ENCODE peak calls at places on chromosomes 11 and 22, in four cellular contexts. D, C, R and P are unnamed samples.

GRCh38 chr11:81080476-81080875 is 1639.6 kb upstream of the TENM4 start:
- DNase-seq in R (no peak), D (no peak), C (no peak), P (no peak)

GRCh38 chr11:69958308-69958707 is 119.8 kb upstream of the ANO1 start:
- DNase-seq in D (no peak), C (no peak), R (no peak), P (no peak)

GRCh38 chr11:35190804-35191348 is 51.9 kb downstream of the CD44 start:
- DNase-seq in R (no peak), C (peak; percentile 68), D (no peak), P (no peak)

GRCh38 chr11:20159680-20160381 is 444 bp downstream of the DBX1 start:
- DNase-seq in D (no peak), R (peak; percentile 63), C (no peak), P (no peak)

GRCh38 chr11:126808851-126809250 is 191.7 kb downstream of the KIRREL3 start:
- DNase-seq in R (no peak), C (no peak), D (no peak), P (no peak)

GRCh38 chr11:92225206-92225562 is 566 bp downstream of the FAT3 start:
- DNase-seq in R (no peak), D (no peak), C (no peak), P (no peak)

GRCh38 chr11:3119141-3119821 is 45.8 kb downstream of the OSBPL5 start:
- DNase-seq in D (no peak), C (no peak), R (no peak), P (no peak)

GRCh38 chr22:50340157-50340879 is 2.8 kb upstream of the PPP6R2 start:
- DNase-seq in R (no peak), C (peak; percentile 70), D (no peak), P (no peak)

GRCh38 chr11:93842461-93842860 is 8.0 kb downstream of the VSTM5 start:
- DNase-seq in C (no peak), R (no peak), D (no peak), P (no peak)

GRCh38 chr11:44596541-44597276 is 31.2 kb downstream of the CD82 start:
- DNase-seq in C (no peak), R (no peak), D (peak; percentile 84), P (no peak)

GRCh38 chr22:20653012-20653794 is 120.7 kb upstream of the SERPIND1 start:
- DNase-seq in C (no peak), D (no peak), R (peak; percentile 26), P (no peak)

GRCh38 chr11:107957109-107957588 is 28.9 kb downstream of the RAB39A start:
- DNase-seq in C (no peak), R (no peak), D (peak; percentile 11), P (no peak)
- TF ChIP-seq SUZ12 in C (no peak), R (no peak), D (no peak), P (no peak)

GRCh38 chr22:40401981-40402406 is 31.6 kb downstream of the SGSM3 start:
- DNase-seq in C (no peak), R (no peak), D (no peak), P (no peak)
- H3K27me3 ChIP-seq in C (no peaks in the 10 kb centered on the region), R (no peaks in the 10 kb centered on the region), D (no peaks in the 10 kb centered on the region), P (no peaks in the 10 kb centered on the region)

GRCh38 chr11:66936326-66936725 is 21.9 kb downstream of the PC start:
- DNase-seq in R (no peak), C (peak; percentile 50), D (no peak), P (no peak)
- TF ChIP-seq SUZ12 in R (no peak), C (no peak), D (no peak), P (no peak)

GRCh38 chr11:123650901-123651300 is 3.5 kb downstream of the SCN3B start:
- DNase-seq in R (no peak), C (no peak), D (no peak), P (no peak)
- H3K27me3 ChIP-seq in R (peaks cover 31% of the 10 kb centered on the region), C (peaks cover 18% of the 10 kb centered on the region), D (peaks cover 6% of the 10 kb centered on the region), P (peaks cover 31% of the 10 kb centered on the region)

GRCh38 chr22:47174096-47174495 is 411.6 kb downstream of the TBC1D22A start:
- DNase-seq in R (no peak), C (no peak), D (no peak), P (no peak)
- TF ChIP-seq SUZ12 in R (no peak), C (no peak), D (no peak), P (no peak)

GRCh38 chr11:78961938-78962701 is 387.5 kb upstream of the NARS2 start:
- DNase-seq in R (peak; percentile 71), D (no peak), C (no peak), P (peak; percentile 69)

GRCh38 chr11:78958444-78958843 is 383.8 kb upstream of the NARS2 start:
- DNase-seq in C (no peak), R (no peak), D (no peak), P (no peak)

GRCh38 chr11:78954261-78954660 is 379.6 kb upstream of the NARS2 start:
- DNase-seq in C (no peak), D (no peak), R (no peak), P (no peak)

GRCh38 chr11:78961186-78961782 is 386.6 kb upstream of the NARS2 start:
- DNase-seq in R (peak; percentile 56), C (no peak), D (no peak), P (peak; percentile 36)

DNA sequence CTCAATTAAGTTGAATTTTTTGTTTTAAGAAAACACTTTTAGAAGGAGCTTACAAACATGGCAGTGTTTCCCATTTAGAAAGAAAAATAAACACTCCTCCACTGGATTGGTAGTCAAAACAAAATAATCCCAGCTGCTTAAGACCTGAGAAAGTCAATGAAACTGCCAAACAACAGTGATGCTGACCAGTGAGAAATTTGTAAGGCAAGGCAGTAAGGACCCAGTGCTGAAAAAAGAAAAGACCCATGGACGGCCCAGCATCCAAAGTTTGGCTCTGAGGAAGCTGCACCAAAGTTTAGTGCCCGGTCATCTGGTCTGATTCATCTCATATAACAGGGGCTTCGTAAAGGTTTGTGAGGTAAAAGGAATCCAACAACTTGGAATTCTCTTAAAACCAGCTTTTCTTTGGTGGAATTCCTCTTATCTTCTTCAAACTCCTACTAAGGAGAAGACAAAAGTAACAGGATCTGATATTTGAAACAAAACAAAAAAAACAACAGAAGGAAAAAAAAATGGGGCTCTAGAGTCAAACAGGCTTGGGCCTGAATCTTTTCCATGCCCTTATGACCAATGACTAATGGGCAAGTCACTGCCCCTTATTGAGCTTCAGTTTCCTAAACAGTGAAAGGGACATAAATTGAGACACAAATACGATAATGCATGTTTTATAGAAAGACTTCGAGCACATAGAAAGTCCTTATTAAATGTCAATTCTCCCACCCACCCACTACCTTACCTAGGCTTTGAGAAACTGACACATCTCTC is 383.0 kb upstream of the NARS2 start:
- DNase-seq in D (no peak), C (no peak), R (no peak), P (no peak)
- H3K27me3 ChIP-seq in D (peaks cover 3% of the 10 kb centered on the region), C (peaks cover 2% of the 10 kb centered on the region), R (no peaks in the 10 kb centered on the region), P (no peaks in the 10 kb centered on the region)

DNA sequence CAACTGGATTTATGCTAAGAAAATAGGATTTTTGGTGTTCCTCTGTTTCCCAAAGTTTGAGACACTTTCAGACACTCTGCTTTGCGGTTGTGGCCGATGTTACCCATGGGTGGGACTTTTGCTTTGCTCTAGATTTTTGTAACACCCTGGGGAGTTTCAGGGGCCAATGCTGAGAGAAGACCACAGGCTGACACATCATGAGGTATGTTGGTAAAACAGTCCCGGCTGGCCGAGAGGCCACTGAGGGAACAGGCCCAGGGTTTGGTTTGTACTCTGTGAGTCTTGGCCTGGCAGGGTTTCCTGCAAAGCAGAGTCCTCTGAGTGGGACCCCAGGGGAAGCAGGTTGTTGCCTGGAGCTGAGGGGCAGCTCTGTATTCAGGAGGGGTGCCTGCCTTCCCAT is 78.5 kb upstream of the PITPNB start:
- DNase-seq in C (no peak), R (no peak), D (no peak), P (no peak)
- TF ChIP-seq SUZ12 in C (no peak), R (no peak), D (no peak), P (no peak)

DNA sequence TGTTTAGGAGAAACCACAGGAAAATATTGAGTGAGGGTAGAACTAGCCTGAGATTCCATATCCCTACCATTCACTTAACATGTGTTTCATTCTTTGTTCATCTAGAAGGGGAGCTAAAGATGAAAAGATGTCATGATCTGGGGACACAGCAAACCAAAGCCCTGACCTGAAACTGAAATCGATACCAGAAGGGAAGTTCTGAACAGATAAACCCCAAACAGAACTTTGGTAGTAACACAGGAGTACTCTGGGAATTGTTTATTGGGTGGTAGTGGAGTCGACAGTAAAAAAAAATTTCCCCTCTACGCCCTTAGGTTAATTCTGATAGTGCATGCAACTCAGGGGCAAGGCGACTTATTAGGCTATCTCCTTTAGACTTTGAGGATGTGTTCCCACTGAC is 27.2 kb downstream of the OR2AT4 start:
- DNase-seq in C (no peak), D (peak; percentile 21), R (no peak), P (no peak)
- H3K27me3 ChIP-seq in C (no peaks in the 10 kb centered on the region), D (no peaks in the 10 kb centered on the region), R (no peaks in the 10 kb centered on the region), P (no peaks in the 10 kb centered on the region)

GRCh38 chr11:97617031-97617430 is 1227.2 kb downstream of the JRKL start:
- DNase-seq in C (no peak), D (no peak), R (no peak), P (no peak)
- TF ChIP-seq SUZ12 in C (no peak), D (no peak), R (no peak), P (no peak)

GRCh38 chr22:49164773-49165320 is 662.8 kb downstream of the BRD1 start:
- DNase-seq in C (no peak), D (no peak), R (no peak), P (no peak)
- H3K27me3 ChIP-seq in C (peaks cover 28% of the 10 kb centered on the region), D (no peaks in the 10 kb centered on the region), R (no peaks in the 10 kb centered on the region), P (no peaks in the 10 kb centered on the region)